ENCODE peak calls at places on chromosomes 3 and 15, in seven cellular contexts. P is GM12878, V is HepG2, L is HCT116, C is K562, Q is SK-N-SH, S is H1. I is an unnamed sample.

GRCh38 chr3:81958967-81959625 is 197.7 kb upstream of the GBE1 start:
- DNase-seq in L (no peak), Q (no peak), C (no peak), P (no peak), S (no peak), V (no peak), I (no peak)

GRCh38 chr3:169091196-169091595 is 572.3 kb downstream of the MECOM start:
- DNase-seq in L (no peak), Q (no peak), V (no peak), P (no peak), C (no peak), S (no peak), I (no peak)

GRCh38 chr3:32934150-32934742 is 17.2 kb upstream of the CCR4 start:
- DNase-seq in L (peak; percentile 12), V (no peak), C (peak; percentile 54), Q (peak; percentile 57), P (no peak), S (no peak), I (no peak)

GRCh38 chr15:36905908-36906307 is 194.4 kb downstream of the MEIS2 start:
- DNase-seq in Q (no peak), S (no peak), L (no peak), V (no peak), C (no peak), P (no peak), I (no peak)

GRCh38 chr3:14541646-14542045 is 1.5 kb upstream of the GRIP2 start:
- DNase-seq in P (no peak), Q (no peak), C (no peak), S (no peak), V (no peak), L (no peak), I (no peak)

GRCh38 chr3:194040501-194041273 is 95.3 kb upstream of the HES1 start:
- DNase-seq in V (no peak), C (no peak), S (no peak), P (no peak), Q (no peak), L (no peak), I (no peak)

GRCh38 chr15:40769310-40770146 is at the start of gene C15orf62:
- DNase-seq in C (no peak), V (no peak), L (no peak), S (no peak), P (peak; percentile 53), Q (peak; percentile 75), I (no peak)

GRCh38 chr3:141845407-141846049 is 30.9 kb upstream of the ATP1B3 start:
- DNase-seq in S (peak; percentile 34), V (no peak), L (no peak), P (no peak), C (peak; percentile 57), Q (no peak), I (no peak)

GRCh38 chr3:8421267-8421666 is 80.4 kb upstream of the LMCD1 start:
- DNase-seq in S (no peak), C (no peak), L (no peak), Q (no peak), P (no peak), V (no peak), I (no peak)

GRCh38 chr15:76204916-76205460 is 106.3 kb downstream of the ETFA start:
- DNase-seq in L (no peak), S (no peak), Q (no peak), C (no peak), V (no peak), P (no peak), I (no peak)

GRCh38 chr15:72994778-72995177 is 57.5 kb upstream of the NEO1 start:
- DNase-seq in L (no peak), S (no peak), Q (no peak), P (no peak), C (no peak), V (no peak), I (no peak)

GRCh38 chr3:171965088-171965712 is 74.2 kb upstream of the FNDC3B start:
- DNase-seq in C (no peak), L (no peak), S (no peak), V (peak; percentile 38), P (no peak), Q (no peak), I (no peak)

GRCh38 chr15:81469154-81469553 is 95.1 kb upstream of the TMC3 start:
- DNase-seq in L (no peak), S (no peak), V (no peak), C (no peak), P (no peak), Q (no peak), I (no peak)

GRCh38 chr3:85567074-85567676 is 608.4 kb downstream of the CADM2 start:
- DNase-seq in C (peak; percentile 69), V (peak; percentile 38), S (no peak), P (no peak), Q (peak; percentile 24), L (no peak), I (peak; percentile 68)

GRCh38 chr15:45023659-45024320 is 795 bp downstream of the SORD start:
- DNase-seq in S (no peak), P (no peak), V (no peak), Q (peak; percentile 16), L (no peak), C (peak; percentile 48), I (no peak)

GRCh38 chr3:4864503-4864902 is 114.7 kb upstream of the BHLHE40 start:
- DNase-seq in S (no peak), V (no peak), Q (no peak), P (no peak), L (no peak), C (no peak), I (no peak)

GRCh38 chr3:140628606-140629005 is 49.3 kb upstream of the TRIM42 start:
- DNase-seq in P (no peak), S (no peak), Q (no peak), C (no peak), V (no peak), L (no peak), I (no peak)

GRCh38 chr3:49119439-49119838 is 1.2 kb downstream of the USP19 start:
- DNase-seq in Q (no peak), L (no peak), C (no peak), P (no peak), S (no peak), V (no peak), I (no peak)

GRCh38 chr15:101058735-101059134 is 139.6 kb downstream of the LRRK1 start:
- DNase-seq in P (no peak), L (no peak), Q (no peak), V (no peak), C (no peak), S (no peak), I (no peak)

GRCh38 chr15:101056366-101057334 is 137.5 kb downstream of the LRRK1 start:
- DNase-seq in L (no peak), C (no peak), P (no peak), V (peak; percentile 80), Q (peak; percentile 7), S (no peak), I (no peak)

GRCh38 chr15:101059381-101060341 is 140.5 kb downstream of the LRRK1 start:
- DNase-seq in Q (no peak), L (no peak), P (no peak), V (no peak), S (no peak), C (no peak), I (no peak)

GRCh38 chr15:101055411-101055810 is 136.3 kb downstream of the LRRK1 start:
- DNase-seq in V (no peak), S (no peak), P (no peak), Q (peak; percentile 5), L (no peak), C (no peak), I (no peak)

GRCh38 chr15:101057841-101058407 is 138.8 kb downstream of the LRRK1 start:
- DNase-seq in C (no peak), S (no peak), Q (peak; percentile 3), V (no peak), P (no peak), L (no peak), I (no peak)
- TF ChIP-seq JUND in C (no peak), S (no peak), Q (no peak), V (no peak), P (no peak), L (no peak), I (no peak)

GRCh38 chr15:89358755-89359439 is 24.3 kb upstream of the POLG start:
- DNase-seq in C (peak; percentile 86), Q (peak; percentile 94), S (no peak), L (peak; percentile 59), P (peak; percentile 40), V (peak; percentile 41), I (peak; percentile 83)
- TF ChIP-seq JUND in C (no peak), Q (no peak), S (no peak), L (no peak), P (no peak), V (no peak), I (no peak)

GRCh38 chr15:91568036-91568435 is 285.5 kb upstream of the SLCO3A1 start:
- DNase-seq in L (no peak), P (no peak), V (no peak), Q (no peak), C (no peak), S (no peak), I (no peak)

GRCh38 chr15:91566116-91566515 is 287.4 kb upstream of the SLCO3A1 start:
- DNase-seq in P (no peak), C (no peak), S (no peak), L (no peak), Q (no peak), V (no peak), I (no peak)

DNA sequence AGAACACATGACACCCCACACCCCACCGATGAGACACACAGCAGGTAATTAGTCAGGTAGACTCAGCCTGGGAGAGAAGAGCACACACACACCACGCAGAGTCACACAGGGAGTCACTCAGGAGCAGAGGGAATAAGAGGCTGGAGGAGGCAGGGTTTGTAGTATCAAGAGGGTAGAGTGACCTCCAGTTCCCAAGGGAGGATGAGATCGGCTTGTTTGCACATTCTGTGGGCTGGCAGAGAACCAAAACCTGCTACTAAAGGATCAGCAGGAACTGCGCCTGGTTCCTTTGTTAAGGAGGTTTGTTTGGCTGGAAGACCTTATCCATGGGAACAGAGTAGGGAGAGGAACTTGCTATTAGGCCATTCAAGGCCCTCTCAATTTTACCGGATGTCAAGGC is 281.4 kb upstream of the SLCO3A1 start:
- DNase-seq in Q (no peak), L (no peak), V (no peak), C (no peak), S (no peak), P (no peak), I (no peak)
- TF ChIP-seq JUND in Q (no peak), L (no peak), V (no peak), C (no peak), S (no peak), P (no peak), I (no peak)

DNA sequence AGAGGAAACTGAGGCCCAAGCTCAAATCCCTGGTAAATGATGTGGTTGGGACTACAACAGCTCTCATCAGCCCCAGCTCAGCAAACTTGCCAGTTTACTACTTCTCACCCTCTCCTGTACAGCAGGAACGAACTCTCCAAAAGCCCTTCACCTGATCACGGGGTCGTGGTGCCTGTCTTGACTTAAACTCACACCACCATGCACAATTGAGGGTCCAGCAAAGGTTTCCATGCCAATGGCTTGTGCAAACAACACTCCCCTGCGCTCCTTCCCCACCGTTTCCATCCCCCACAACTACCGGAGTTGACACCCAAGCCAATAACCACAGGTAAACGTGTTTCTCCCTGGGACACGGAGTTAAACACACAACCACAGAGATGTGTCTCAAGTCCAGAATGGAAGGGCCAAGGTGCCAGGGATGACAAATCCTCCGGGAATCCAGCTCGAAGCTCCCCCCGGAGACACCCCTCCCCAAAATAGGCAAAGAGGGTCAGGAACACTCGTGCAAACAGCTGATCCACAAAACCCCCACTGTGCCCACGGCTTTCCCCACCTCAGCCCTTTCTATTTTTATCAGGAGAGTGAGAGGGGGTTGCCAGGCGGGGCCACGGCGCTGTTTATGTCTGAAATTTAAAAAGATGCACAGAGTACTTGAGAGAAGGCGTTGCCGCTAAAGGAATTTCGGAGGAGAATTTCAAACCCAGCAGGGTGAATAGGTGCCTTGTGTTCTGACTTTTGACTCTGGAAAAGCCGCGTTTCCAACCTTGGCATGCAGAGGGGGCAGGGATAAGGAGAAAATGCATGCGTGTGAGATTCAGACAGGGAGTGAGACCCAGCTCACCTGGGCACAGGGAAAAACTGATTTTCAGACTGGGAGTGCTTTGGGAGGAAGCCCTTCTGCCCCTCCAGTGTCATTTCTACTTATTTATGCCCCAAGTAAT is 10.6 kb upstream of the ACAN start:
- DNase-seq in Q (no peak), L (no peak), V (no peak), P (no peak), S (no peak), C (no peak), I (no peak)
- TF ChIP-seq JUND in Q (no peak), L (no peak), V (no peak), P (no peak), S (no peak), C (no peak), I (no peak)